ENCODE peak calls at places on chromosomes 16 and 17, in seven cellular contexts. One of them, this sample, is unnamed.

GRCh38 chr17:62805234-62805633 is 2.9 kb downstream of the MARCHF10 start:
- DNase-seq in T-helper 9 cell: no peak
- DNase-seq in AG08395: no peak
- DNase-seq in fibroblast of gingiva: no peak
- DNase-seq in DMS79: no peak
- DNase-seq in fibroblast of lung: peak; percentile 54
- DNase-seq in dorsolateral prefrontal cortex: no peak
- DNase-seq in this sample: no peak

GRCh38 chr16:24430937-24431760 is 108.2 kb upstream of the RBBP6 start:
- DNase-seq in T-helper 9 cell: no peak
- DNase-seq in AG08395: no peak
- DNase-seq in fibroblast of gingiva: no peak
- DNase-seq in DMS79: no peak
- DNase-seq in fibroblast of lung: peak; percentile 1
- DNase-seq in dorsolateral prefrontal cortex: no peak
- DNase-seq in this sample: no peak

GRCh38 chr17:51761105-51761504 is 397.4 kb downstream of the CA10 start:
- DNase-seq in T-helper 9 cell: no peak
- DNase-seq in AG08395: no peak
- DNase-seq in fibroblast of gingiva: no peak
- DNase-seq in DMS79: no peak
- DNase-seq in fibroblast of lung: no peak
- DNase-seq in dorsolateral prefrontal cortex: no peak
- DNase-seq in this sample: no peak

GRCh38 chr17:59892251-59892848 is 393 bp downstream of the TUBD1 start:
- DNase-seq in T-helper 9 cell: peak; percentile 13
- DNase-seq in AG08395: no peak
- DNase-seq in fibroblast of gingiva: no peak
- DNase-seq in DMS79: no peak
- DNase-seq in fibroblast of lung: no peak
- DNase-seq in dorsolateral prefrontal cortex: peak; percentile 27
- DNase-seq in this sample: no peak

GRCh38 chr17:46782250-46782953 is 36.1 kb downstream of the WNT3 start:
- DNase-seq in T-helper 9 cell: no peak
- DNase-seq in AG08395: no peak
- DNase-seq in fibroblast of gingiva: no peak
- DNase-seq in DMS79: no peak
- DNase-seq in fibroblast of lung: no peak
- DNase-seq in dorsolateral prefrontal cortex: no peak
- DNase-seq in this sample: no peak

GRCh38 chr17:74569392-74570003 is 2.2 kb upstream of the CD300H start:
- DNase-seq in T-helper 9 cell: no peak
- DNase-seq in AG08395: peak; percentile 88
- DNase-seq in fibroblast of gingiva: peak; percentile 85
- DNase-seq in DMS79: no peak
- DNase-seq in fibroblast of lung: peak; percentile 100
- DNase-seq in dorsolateral prefrontal cortex: no peak
- DNase-seq in this sample: no peak

GRCh38 chr17:41639492-41640473 is 15.4 kb upstream of the KRT17 start:
- DNase-seq in T-helper 9 cell: no peak
- DNase-seq in AG08395: no peak
- DNase-seq in fibroblast of gingiva: no peak
- DNase-seq in DMS79: no peak
- DNase-seq in fibroblast of lung: peak; percentile 61
- DNase-seq in dorsolateral prefrontal cortex: no peak
- DNase-seq in this sample: no peak

GRCh38 chr17:81354252-81354943 is 40.9 kb upstream of the BAHCC1 start:
- DNase-seq in T-helper 9 cell: no peak
- DNase-seq in AG08395: no peak
- DNase-seq in fibroblast of gingiva: no peak
- DNase-seq in DMS79: no peak
- DNase-seq in fibroblast of lung: no peak
- DNase-seq in dorsolateral prefrontal cortex: no peak
- DNase-seq in this sample: no peak

GRCh38 chr16:50622643-50623369 is 58.3 kb downstream of the SNX20 start:
- DNase-seq in T-helper 9 cell: no peak
- DNase-seq in AG08395: no peak
- DNase-seq in fibroblast of gingiva: no peak
- DNase-seq in DMS79: no peak
- DNase-seq in fibroblast of lung: no peak
- DNase-seq in dorsolateral prefrontal cortex: no peak
- DNase-seq in this sample: no peak

GRCh38 chr16:86577314-86577971 is 906 bp upstream of the FOXL1 start:
- DNase-seq in T-helper 9 cell: no peak
- DNase-seq in AG08395: no peak
- DNase-seq in fibroblast of gingiva: no peak
- DNase-seq in DMS79: no peak
- DNase-seq in fibroblast of lung: peak; percentile 80
- DNase-seq in dorsolateral prefrontal cortex: no peak
- DNase-seq in this sample: no peak

GRCh38 chr16:50680556-50680893 is 587 bp downstream of the SNX20 start:
- DNase-seq in T-helper 9 cell: no peak
- DNase-seq in AG08395: no peak
- DNase-seq in fibroblast of gingiva: no peak
- DNase-seq in DMS79: no peak
- DNase-seq in fibroblast of lung: no peak
- DNase-seq in dorsolateral prefrontal cortex: no peak
- DNase-seq in this sample: no peak